ENCODE peak calls at places on chromosomes 13 and 19, in nine cellular contexts. P is SK-N-SH, R is prostate gland, A is type B pancreatic cell, S is mesothelial cell of epicardium, G is tibial artery, B is WTC11, F is fibroblast of mammary gland, Y is fibroblast of the aortic adventitia. C is an unnamed sample.

GRCh38 chr13:23321534-23322241 is 111.8 kb downstream of the SACS start:
- DNase-seq in G (peak), S (no peak), F (peak), Y (peak), A (no peak), P (no peak), B (no peak), R (no peak), C (no peak)

GRCh38 chr19:10283301-10283733 is 3.4 kb upstream of the ICAM4 start:
- DNase-seq in R (no peak), Y (no peak), P (no peak), S (no peak), F (no peak), A (no peak), B (no peak), G (no peak), C (no peak)

GRCh38 chr19:8517551-8518442 is 3.8 kb upstream of the ZNF414 start:
- DNase-seq in G (no peak), Y (peak), R (no peak), S (no peak), F (peak), P (no peak), B (no peak), A (no peak), C (peak)

GRCh38 chr19:49231804-49232203 is 74.2 kb downstream of the TRPM4 start:
- DNase-seq in P (no peak), R (no peak), Y (no peak), B (no peak), A (no peak), F (no peak), S (no peak), G (no peak), C (no peak)

GRCh38 chr19:8610041-8610927 is at the start of gene ADAMTS10:
- DNase-seq in G (peak), R (no peak), Y (peak), F (peak), B (peak), A (no peak), P (peak), S (peak), C (no peak)

GRCh38 chr19:17172624-17173345 is 42.4 kb upstream of the USE1 start:
- DNase-seq in P (no peak), S (no peak), A (no peak), R (no peak), G (no peak), Y (no peak), F (no peak), B (no peak), C (no peak)

GRCh38 chr19:28397311-28397710 is 815.6 kb downstream of the UQCRFS1 start:
- DNase-seq in R (no peak), A (no peak), S (no peak), F (no peak), G (no peak), Y (no peak), B (no peak), P (no peak), C (no peak)

GRCh38 chr19:11423164-11423803 is 4.2 kb upstream of the RGL3 start:
- DNase-seq in Y (no peak), P (no peak), F (no peak), R (no peak), B (no peak), A (no peak), S (no peak), G (no peak), C (no peak)

GRCh38 chr19:16386619-16387240 is 62.1 kb downstream of the KLF2 start:
- DNase-seq in S (no peak), F (peak), R (peak), Y (peak), B (peak), P (peak), A (no peak), G (no peak), C (peak)

GRCh38 chr13:43985437-43986051 is 105.8 kb downstream of the LACC1 start:
- DNase-seq in P (no peak), R (no peak), A (no peak), B (no peak), S (no peak), G (no peak), F (no peak), Y (no peak), C (no peak)

GRCh38 chr19:31255174-31255862 is 93.9 kb downstream of the TSHZ3 start:
- DNase-seq in F (no peak), B (no peak), G (no peak), S (no peak), R (no peak), Y (no peak), A (no peak), P (no peak), C (no peak)

GRCh38 chr13:94210826-94211225 is 268.7 kb downstream of the DCT start:
- DNase-seq in Y (no peak), F (no peak), P (no peak), S (no peak), A (no peak), B (no peak), G (no peak), R (no peak), C (no peak)

GRCh38 chr13:50783066-50783465 is 60.4 kb downstream of the DLEU7 start:
- DNase-seq in R (no peak), S (no peak), Y (no peak), A (no peak), P (no peak), B (no peak), F (no peak), G (no peak), C (no peak)

DNA sequence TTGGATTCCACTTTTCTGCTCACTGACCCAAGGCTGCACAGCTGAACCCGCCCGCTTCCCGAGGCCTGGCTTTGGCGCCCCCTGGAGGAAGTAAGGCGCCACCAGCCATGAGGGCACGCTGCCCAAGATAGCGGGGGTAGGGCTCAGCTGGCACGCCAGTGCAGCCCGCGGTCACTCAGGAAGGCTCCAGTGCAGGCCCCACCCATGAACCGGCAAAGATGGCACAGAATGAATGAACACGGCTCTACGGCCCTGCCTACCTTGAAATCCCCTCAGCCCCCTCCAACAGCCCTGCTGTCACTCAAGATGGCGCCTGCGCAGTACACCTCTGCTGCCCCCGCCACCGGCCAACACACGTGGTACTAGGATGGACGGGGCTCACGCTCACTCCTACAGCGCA is 3.0 kb downstream of the PEG3 start:
- DNase-seq in Y (no peak), F (peak), P (peak), A (no peak), B (no peak), G (peak), S (no peak), R (peak), C (no peak)
- TF ChIP-seq CTCF in Y (no peak), F (peak), P (peak), A (no peak), B (no peak), G (peak), S (no peak), R (peak), C (peak)

DNA sequence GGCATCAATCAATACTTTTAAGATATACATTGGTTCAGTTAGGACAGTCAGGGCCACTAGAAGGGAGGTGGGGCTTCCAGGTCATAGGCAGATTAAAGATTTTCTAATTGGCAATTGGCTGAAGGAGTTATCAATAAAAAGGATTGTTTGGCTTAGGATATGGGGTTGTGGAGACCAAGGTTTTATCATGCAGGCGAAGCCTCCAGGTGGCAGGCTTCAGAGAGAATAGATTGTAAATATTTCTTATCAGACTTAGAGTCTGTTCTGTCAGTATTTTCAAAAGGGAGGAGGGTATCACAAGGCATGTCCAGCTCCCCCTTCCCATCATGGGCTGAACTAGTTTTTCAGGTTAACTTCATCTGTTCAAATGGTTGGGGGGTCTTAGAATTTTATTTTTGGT is 77.4 kb upstream of the FARP1 start:
- DNase-seq in P (no peak), R (no peak), S (no peak), B (no peak), A (no peak), F (no peak), Y (no peak), G (no peak), C (no peak)
- TF ChIP-seq CTCF in P (no peak), R (no peak), S (no peak), B (no peak), A (no peak), F (no peak), Y (no peak), G (no peak), C (no peak)

DNA sequence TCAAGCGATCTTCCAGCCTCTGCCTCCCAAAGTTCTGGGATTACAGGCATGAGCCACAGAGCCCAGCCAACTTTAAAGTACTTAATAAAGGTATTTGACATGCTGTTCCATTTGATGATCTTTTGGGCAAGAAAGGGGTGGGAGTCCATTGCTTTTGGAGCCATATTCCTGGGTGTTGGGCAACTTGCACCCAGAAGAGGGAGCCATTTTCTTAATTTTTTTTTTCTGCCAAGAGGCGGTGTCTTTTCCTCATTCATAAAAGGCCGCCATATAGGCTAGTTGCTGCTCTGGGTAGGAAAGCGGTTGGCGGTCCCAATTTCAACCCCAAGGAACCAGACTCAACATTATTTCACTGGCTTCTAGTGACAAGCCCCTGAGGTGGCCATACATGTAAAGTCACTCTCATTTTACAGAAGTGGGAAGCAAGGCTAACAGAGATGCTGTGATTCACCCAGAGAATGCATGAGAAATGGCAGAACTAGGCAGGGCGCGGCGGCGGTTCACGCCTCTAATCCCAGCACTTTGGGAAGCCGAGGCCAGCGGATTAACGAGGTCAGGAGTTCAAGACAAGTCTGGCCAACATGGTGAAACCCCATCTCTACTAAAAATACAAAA is 139.6 kb downstream of the CACNA1A start:
- DNase-seq in B (peak), Y (peak), S (no peak), F (peak), R (no peak), A (no peak), P (peak), G (no peak), C (no peak)
- TF ChIP-seq CTCF in B (peak), Y (peak), S (peak), F (peak), R (no peak), A (peak), P (peak), G (no peak), C (no peak)

GRCh38 chr19:57279418-57280164 is 694 bp upstream of the ZNF460 start:
- DNase-seq in S (peak), B (peak), P (peak), Y (peak), F (peak), G (peak), A (peak), R (peak), C (peak)
- TF ChIP-seq CTCF in S (no peak), B (no peak), P (peak), Y (peak), F (peak), G (peak), A (peak), R (peak), C (no peak)

GRCh38 chr19:55132453-55133129 is 15.2 kb upstream of the PPP1R12C start:
- DNase-seq in P (peak), A (no peak), R (no peak), F (no peak), S (no peak), B (no peak), G (no peak), Y (no peak), C (no peak)
- TF ChIP-seq CTCF in P (peak), A (peak), R (no peak), F (no peak), S (no peak), B (no peak), G (no peak), Y (peak), C (no peak)

DNA sequence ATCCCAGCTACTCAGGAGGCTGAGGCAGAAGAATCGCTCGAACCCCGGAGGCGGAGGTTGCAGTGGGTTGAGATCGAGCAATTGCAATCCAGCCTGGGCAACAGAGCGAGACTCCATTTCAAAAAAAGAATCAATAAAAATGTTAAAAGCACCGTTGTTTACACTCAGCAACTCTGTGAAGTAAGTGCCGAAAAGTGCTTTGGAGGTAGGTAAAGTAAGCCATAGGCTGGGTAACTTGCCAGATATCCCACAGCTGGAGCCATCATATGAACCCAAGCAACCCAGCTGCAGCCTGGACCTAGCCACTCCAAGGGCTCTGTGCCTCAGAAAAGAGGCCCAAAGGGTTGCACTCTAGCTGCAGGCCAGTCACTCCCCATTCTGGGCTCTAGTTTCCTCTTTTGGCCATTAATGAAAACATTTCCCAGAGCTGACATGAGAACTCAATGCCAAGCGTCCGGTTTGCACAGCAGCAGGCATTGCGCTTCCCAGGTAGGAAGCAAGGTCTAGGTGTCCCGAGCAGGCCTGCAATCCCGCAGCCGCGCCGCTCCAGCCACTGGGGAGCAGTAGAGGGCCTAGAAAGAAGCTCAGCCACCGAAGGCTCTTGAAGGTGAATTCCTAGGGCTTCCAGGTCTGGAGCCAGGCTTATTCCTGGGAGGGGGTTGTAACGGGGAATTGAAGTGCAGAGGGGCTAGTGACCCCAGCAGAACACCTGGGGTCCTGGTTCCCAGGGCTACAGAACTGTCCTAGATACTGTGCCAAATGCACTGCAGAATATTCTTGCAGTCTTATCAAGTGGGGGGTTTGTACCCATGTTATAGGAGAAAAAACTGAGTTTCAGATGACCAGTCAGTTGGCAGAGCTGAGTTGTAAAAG is 4.1 kb upstream of the CD79A start:
- DNase-seq in R (peak), A (no peak), S (peak), P (peak), B (peak), F (peak), G (no peak), Y (peak), C (no peak)
- TF ChIP-seq CTCF in R (peak), A (peak), S (no peak), P (peak), B (peak), F (peak), G (peak), Y (peak), C (peak)

DNA sequence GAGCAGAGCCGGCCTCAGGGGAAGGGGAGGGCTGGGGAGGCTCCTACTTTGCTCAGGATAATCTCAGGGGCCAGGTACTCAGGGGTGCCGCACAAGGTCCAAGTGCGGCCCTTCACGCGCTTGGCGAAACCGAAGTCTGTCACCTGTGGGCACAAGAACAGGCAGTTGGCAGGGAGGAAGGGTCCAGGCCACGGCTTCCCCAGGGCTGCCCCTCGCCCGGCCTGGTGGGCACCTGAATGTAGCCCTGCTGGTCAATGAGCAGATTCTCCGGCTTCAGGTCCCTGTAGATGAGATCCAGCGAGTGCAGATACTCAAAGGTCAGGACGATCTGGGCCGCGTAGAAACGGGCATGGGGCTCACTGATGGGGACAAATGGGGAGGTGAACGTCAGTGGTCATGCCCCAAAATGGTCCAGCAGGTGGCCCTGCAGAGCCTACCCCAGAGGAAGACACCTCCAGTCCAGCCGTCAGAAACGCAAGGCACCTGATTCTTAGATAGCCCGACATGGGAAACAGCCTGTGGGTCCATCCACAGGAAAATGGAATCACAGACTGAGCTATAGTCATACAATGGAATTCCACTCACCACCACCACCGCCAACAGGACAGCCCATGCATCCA is 7.1 kb upstream of the SAMD1 start:
- DNase-seq in F (no peak), R (no peak), G (no peak), B (peak), A (no peak), P (no peak), S (peak), Y (no peak), C (no peak)
- TF ChIP-seq CTCF in F (peak), R (peak), G (peak), B (peak), A (peak), P (no peak), S (no peak), Y (peak), C (peak)

GRCh38 chr19:6738726-6739389 is 622 bp upstream of the TRIP10 start:
- DNase-seq in G (peak), F (peak), Y (no peak), S (peak), B (peak), R (peak), P (no peak), A (no peak), C (no peak)
- TF ChIP-seq CTCF in G (no peak), F (no peak), Y (no peak), S (no peak), B (no peak), R (no peak), P (no peak), A (peak), C (no peak)

C was measured in CD14-positive monocyte.